ENCODE peak calls at places on chromosomes 16 and 17, in four cellular contexts. J is A549, X is upper lobe of left lung, N is K562. B is an unnamed sample.

GRCh38 chr16:77905356-77905920 is 116.9 kb upstream of the CLEC3A start:
- DNase-seq in X (no peak), N (no peak), J (peak), B (no peak)

GRCh38 chr17:2692781-2693135 is 18.8 kb downstream of the CLUH start:
- DNase-seq in J (no peak), X (no peak), N (no peak), B (no peak)

GRCh38 chr16:35735403-35736251 is 2276.2 kb downstream of the TP53TG3F start:
- DNase-seq in X (peak), N (no peak), J (no peak), B (no peak)

GRCh38 chr17:8991514-8992285 is 26.2 kb upstream of the PIK3R5 start:
- DNase-seq in X (no peak), N (peak), J (peak), B (no peak)

GRCh38 chr16:1920727-1921155 is 2.5 kb upstream of the HS3ST6 start:
- DNase-seq in X (no peak), N (peak), J (peak), B (no peak)

GRCh38 chr16:66948034-66948821 is 12.8 kb upstream of the CES3 start:
- DNase-seq in N (no peak), X (peak), J (no peak), B (peak)

GRCh38 chr16:79635488-79635887 is 35.0 kb upstream of the MAF start:
- DNase-seq in J (no peak), N (no peak), X (no peak), B (no peak)

GRCh38 chr16:9419161-9419560 is 327.7 kb downstream of the HAPSTR1 start:
- DNase-seq in J (no peak), N (no peak), X (no peak), B (no peak)

GRCh38 chr17:75240394-75241142 is 20.8 kb downstream of the GGA3 start:
- DNase-seq in J (peak), N (peak), X (peak), B (peak)

GRCh38 chr16:17302620-17303019 is 168.1 kb downstream of the XYLT1 start:
- DNase-seq in N (no peak), X (no peak), J (no peak), B (no peak)

GRCh38 chr16:11534262-11534661 is 52.5 kb downstream of the LITAF start:
- DNase-seq in N (no peak), X (no peak), J (peak), B (no peak)
- TF ChIP-seq EP300 in N (no peak), X (no peak), J (peak), B (no peak)

DNA sequence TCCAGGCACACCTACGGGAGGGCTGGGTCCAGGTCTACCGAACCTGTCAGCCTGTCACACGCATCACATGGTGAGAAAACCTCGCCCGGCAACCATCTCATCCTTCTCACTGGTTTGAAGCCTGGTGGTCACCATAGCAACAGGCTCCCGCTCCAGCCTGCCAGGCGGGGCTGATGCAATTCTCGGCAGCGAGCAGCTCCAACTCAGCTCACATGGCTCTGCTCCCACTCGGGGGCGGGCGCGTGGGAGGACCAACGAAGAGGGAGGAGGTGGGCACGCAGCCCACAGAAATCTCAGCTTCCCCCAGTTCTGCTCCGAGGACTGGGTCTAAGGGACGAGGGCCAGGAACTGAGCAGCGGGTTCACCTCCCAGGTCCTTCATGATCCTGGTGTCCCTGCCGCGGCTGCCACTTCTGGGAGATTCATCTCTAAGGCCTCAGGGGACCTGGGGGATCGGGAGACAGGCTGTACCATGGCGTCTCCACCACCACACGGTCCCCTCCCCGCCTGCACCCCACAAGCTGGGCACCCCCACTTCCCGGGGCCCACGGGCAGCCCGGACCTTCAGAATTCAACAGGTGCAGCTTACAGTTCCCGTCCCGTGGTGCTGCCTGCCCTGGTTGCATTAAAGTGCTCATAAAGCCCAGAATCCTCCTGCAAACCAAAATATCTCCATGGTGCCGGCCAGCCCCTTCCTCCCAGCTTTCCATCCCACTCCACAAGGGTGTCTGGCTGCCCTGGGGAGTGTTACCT is 25.8 kb downstream of the ABR start:
- DNase-seq in X (peak), N (peak), J (peak), B (peak)
- TF ChIP-seq EP300 in X (no peak), N (no peak), J (no peak), B (no peak)

GRCh38 chr16:75244844-75245758 is 6.3 kb downstream of the BCAR1 start:
- DNase-seq in X (peak), N (no peak), J (peak), B (peak)
- TF ChIP-seq EP300 in X (no peak), N (no peak), J (no peak), B (no peak)

DNA sequence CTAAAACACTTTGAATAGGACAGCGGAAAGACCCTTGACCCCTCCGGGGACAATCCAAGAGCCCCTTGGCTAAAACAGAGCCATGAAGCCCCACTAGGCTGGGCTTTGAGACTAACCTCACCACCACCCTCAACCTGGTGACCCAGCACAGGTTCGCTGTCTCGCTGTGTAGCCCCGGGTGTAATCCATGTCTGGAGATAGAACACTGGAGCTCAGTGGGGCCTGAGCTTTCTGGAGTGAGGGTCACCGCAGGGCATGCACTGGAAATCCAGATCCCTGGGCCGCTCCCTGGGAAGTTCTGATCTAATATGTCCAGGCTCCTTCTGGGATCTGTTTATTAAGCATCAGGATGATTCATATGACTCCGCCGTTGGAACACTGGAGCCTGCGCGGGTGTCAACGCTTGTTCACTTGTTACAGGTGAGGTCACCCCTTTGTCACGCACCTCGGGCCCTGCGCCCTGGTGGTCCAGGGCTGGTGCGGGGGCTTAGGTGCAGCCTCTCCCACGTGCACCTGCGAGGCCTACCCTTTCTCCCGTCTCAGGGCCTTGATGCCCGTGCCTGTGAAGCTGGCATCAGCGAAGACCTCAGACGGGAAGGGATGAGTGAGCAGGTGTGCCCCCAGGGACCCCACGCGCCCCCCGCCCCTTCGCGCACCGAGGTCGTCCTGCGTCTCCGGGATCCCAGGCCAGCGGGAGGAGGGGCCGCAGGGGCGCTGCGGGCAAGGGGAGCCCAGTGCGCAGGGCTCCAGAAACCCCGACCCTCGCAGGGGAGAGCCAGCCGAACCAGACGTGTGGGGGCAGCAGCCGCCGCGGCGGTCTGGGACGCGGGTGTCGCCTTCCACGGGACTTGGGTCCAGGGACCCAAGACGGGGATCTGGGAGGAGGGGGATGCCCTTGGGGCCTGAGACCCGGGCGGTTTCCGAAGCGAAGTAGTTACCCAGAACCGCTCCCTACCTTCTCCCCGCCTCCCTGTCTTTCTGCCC is 224.1 kb upstream of the FOXF1 start:
- DNase-seq in X (peak), N (no peak), J (no peak), B (no peak)
- TF ChIP-seq EP300 in X (no peak), N (no peak), J (no peak), B (no peak)

DNA sequence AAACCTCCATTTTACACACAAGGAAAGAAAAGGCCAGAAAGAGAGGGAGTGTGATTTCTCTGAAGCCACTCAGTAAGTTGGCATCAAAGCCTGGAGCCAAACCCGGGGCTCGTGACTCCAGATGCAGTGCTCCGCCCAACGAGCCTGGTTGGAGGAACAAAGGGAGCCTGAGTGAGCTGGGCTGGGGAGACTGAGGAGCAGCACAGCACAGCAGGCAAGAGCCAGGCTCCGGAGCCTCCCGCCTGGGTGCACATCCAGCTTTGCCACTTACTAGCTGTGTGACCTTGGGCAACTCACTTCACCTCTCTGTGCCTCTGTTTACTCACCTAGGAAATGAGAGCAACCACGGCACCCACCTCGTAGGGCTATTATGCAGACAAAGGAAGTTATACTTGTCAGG is 5.6 kb downstream of the GSG1L start:
- DNase-seq in J (no peak), X (no peak), N (no peak), B (no peak)
- TF ChIP-seq EP300 in J (no peak), X (no peak), N (no peak), B (no peak)

DNA sequence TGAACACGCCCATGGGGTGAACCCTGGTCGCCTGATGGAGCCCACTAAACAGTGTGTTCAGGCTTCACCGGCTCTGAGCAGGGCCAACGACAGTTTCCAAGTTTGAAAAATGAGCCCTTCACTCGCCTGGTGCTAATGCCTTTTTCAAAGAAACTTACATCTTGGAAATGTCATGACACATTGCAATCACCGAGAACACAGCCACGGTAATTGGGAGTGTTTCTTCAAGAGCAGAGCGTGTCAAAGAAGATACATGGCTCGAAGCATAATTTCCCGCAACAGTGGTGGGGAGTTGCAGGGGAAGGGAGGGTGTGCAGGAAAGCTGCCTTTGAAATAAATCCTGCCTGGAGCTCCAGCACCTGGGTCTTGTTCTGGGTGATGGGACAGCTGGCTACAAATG is 463.2 kb downstream of the TMEM114 start:
- DNase-seq in J (no peak), N (no peak), X (no peak), B (no peak)
- TF ChIP-seq EP300 in J (no peak), N (no peak), X (no peak), B (no peak)